ENCODE peak calls at places on chromosomes 6 and 20, in four cellular contexts. O, B, J and N are unnamed samples.

GRCh38 chr6:14883921-14884320 is 361.9 kb upstream of the JARID2 start:
- DNase-seq in B (peak), O (no peak), J (peak), N (peak)

GRCh38 chr6:166904101-166904746 is 52.1 kb downstream of the RNASET2 start:
- DNase-seq in J (peak), O (peak), B (no peak), N (peak)

GRCh38 chr6:36131517-36132220 is 1.4 kb downstream of the MAPK13 start:
- DNase-seq in O (no peak), J (no peak), B (peak), N (peak)

GRCh38 chr6:117791012-117791411 is 115.7 kb downstream of the NUS1 start:
- DNase-seq in J (no peak), O (no peak), B (no peak), N (no peak)

GRCh38 chr6:163688971-163689370 is 274.5 kb downstream of the QKI start:
- DNase-seq in J (no peak), B (peak), O (no peak), N (peak)

GRCh38 chr6:78850621-78851020 is 16.7 kb upstream of the IRAK1BP1 start:
- DNase-seq in J (no peak), B (no peak), O (no peak), N (no peak)

GRCh38 chr6:31829633-31830492 is 2.3 kb downstream of the HSPA1B start:
- DNase-seq in B (peak), O (peak), J (no peak), N (peak)

GRCh38 chr6:36419295-36419694 is 23.4 kb downstream of the PXT1 start:
- DNase-seq in O (no peak), B (peak), J (no peak), N (no peak)

GRCh38 chr6:144190593-144190992 is 40.3 kb downstream of the STX11 start:
- DNase-seq in B (peak), O (no peak), J (no peak), N (peak)

GRCh38 chr6:968791-969190 is 275.9 kb upstream of the EXOC2 start:
- DNase-seq in O (no peak), B (no peak), J (no peak), N (no peak)

GRCh38 chr20:46572181-46572580 is 21.7 kb upstream of the OCSTAMP start:
- DNase-seq in O (no peak), J (no peak), B (no peak), N (no peak)

GRCh38 chr20:23092409-23092756 is 6.3 kb upstream of the CD93 start:
- DNase-seq in J (no peak), O (no peak), B (peak), N (no peak)

GRCh38 chr6:133645000-133645619 is 243.8 kb upstream of the TCF21 start:
- DNase-seq in O (no peak), J (no peak), B (peak), N (peak)

GRCh38 chr6:30730611-30731435 is 10.7 kb downstream of the TUBB start:
- DNase-seq in B (peak), O (no peak), J (peak), N (peak)

GRCh38 chr6:132354517-132355167 is 46.6 kb downstream of the MOXD1 start:
- DNase-seq in J (no peak), B (no peak), O (no peak), N (no peak)

GRCh38 chr6:109705258-109705657 is 14.2 kb downstream of the FIG4 start:
- DNase-seq in O (peak), J (peak), B (peak), N (peak)

GRCh38 chr20:47784256-47784598 is 1.1 kb downstream of the SULF2 start:
- DNase-seq in J (no peak), O (no peak), B (no peak), N (no peak)

GRCh38 chr20:47785900-47786762 is 850 bp upstream of the SULF2 start:
- DNase-seq in B (peak), J (peak), O (peak), N (peak)

GRCh38 chr20:47785321-47785899 is at the start of gene SULF2:
- DNase-seq in O (peak), B (peak), J (no peak), N (no peak)

GRCh38 chr20:47782920-47783552 is 2.2 kb downstream of the SULF2 start:
- DNase-seq in O (no peak), J (no peak), B (no peak), N (no peak)

DNA sequence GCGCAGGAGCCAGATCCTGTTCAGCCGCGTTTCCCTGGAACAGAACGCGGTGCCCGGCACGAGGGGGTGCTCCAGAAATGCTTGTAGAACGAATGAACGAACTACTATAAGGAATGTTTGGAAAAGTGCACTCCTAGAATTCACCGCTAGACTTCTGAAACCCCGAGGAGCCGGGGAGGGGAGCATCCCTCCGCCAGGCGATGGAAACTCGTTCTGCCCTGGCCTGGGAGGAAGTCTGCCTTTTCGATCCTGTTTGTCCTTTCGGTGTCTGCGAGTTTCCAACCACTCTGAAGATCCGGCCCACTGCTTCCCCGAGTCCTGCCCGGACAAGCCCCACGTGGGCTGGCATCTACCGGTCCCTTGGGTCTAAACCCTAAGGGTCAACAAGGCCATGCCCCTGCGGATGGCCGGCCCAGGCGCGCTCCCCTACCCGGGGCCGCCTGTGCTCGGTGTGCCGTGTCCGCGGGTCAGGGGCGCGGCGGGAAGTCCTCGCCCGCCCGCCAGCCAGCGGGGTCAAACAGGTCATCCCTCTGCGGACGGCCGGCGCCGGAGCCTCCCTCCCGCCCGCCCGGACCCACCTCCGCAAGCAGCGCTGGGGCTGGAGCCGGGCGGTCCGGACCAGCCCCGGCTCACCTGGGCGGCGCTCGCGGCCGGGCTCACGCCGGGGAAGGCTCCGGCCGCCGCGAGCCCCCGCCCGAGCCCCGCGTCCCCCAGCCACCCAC is 521 bp downstream of the SULF2 start:
- DNase-seq in J (peak), O (no peak), B (peak), N (peak)
- H4K91ac ChIP-seq in J (no peak), O (no peak), B (no peak), N (no peak)

DNA sequence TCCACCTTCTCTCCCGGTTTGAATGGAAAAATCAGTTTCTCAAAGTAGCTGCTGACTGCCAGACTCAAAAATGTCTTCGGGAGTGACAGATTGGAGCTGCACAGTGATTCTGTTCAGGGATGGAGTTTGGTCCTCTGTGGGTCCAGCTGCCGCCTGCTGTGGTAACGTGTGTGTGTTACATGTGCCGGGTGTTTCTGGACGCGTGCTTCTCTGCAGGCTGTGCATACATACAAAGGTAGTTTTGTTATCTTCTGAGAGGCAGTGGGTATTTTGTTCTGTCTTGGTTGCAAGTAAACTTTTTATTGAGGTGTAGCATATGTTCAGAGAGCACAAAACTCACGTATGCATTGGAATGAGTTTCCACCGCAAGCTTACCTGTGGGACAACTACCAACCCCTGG is 41.3 kb upstream of the NAA20 start:
- DNase-seq in J (no peak), O (no peak), B (no peak), N (no peak)
- H4K91ac ChIP-seq in J (no peak), O (no peak), B (peak), N (peak)

DNA sequence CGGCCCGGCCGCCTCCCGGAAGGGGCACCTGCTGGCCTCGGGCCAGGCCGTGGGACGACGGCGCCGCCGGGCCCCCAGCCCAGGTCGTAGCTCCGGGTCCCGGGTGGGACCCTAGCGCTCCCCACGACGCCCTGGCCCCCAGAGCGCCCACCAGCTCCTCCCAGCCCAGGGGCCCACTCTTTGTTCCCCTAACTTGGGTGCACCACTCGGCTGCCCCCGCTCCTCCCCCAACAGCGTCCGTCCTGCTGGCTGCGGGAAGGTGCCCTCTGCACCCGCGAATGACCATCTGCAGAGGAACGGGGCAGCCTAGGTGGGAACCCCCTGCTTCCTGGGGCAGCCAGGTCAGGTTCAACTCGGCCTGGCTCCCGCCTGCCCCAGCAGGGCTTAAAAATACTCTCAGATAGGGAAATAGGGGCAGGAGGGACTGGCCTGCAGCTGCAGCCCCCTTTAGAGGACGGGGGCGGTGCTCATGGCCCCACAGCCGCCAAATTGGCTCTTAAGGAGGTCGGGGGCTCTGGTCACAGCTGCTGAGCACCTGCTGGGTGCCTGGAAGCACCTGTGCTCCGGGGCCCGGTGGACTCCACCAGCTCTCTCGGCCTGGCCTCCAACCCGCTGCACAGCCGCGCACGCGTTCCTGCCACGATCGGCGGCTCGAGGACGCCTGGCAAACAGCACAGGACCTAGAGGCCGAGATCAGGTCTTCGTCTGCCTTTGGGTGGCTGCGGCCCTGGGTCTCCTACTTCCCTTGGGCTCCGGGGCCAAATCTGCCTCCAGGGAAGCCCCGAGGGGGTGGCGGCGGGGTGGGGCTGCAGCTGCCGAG is 581 bp upstream of the LAMA5 start:
- DNase-seq in B (no peak), J (peak), O (no peak), N (no peak)
- H4K91ac ChIP-seq in B (peak), J (no peak), O (peak), N (no peak)

GRCh38 chr20:6122111-6122872 is 538 bp downstream of the FERMT1 start:
- DNase-seq in B (peak), J (peak), O (no peak), N (peak)
- H4K91ac ChIP-seq in B (peak), J (no peak), O (no peak), N (no peak)

DNA sequence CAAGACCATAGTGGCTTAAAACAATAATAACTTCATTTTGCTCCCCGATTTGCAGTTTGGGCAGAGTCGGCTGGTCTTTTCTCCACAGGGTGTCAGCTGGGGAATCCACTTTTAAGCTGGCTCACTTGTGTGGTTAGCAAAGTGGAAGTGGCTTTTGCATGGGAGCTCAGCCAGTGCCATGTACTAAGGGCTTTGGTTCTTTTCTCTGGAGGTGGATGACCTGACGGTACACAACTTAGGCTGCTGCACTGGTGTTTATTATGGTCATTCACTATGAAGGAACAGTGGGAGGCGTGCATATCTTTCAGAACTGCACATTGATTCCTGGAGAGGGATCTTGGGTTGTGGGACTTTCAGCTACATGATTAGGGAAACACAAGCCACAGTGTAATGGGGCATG is 141.0 kb downstream of the OR2B2 start:
- DNase-seq in B (no peak), J (no peak), O (no peak), N (no peak)
- H4K91ac ChIP-seq in B (no peak), J (no peak), O (no peak), N (no peak)

GRCh38 chr20:41600926-41601631 is 17.1 kb downstream of the CHD6 start:
- DNase-seq in J (no peak), O (no peak), B (no peak), N (no peak)
- H4K91ac ChIP-seq in J (no peak), O (no peak), B (no peak), N (no peak)

GRCh38 chr6:89977808-89978748 is 83.8 kb downstream of the GJA10 start:
- DNase-seq in J (no peak), B (peak), O (no peak), N (peak)
- H4K91ac ChIP-seq in J (no peak), B (no peak), O (no peak), N (no peak)

DNA sequence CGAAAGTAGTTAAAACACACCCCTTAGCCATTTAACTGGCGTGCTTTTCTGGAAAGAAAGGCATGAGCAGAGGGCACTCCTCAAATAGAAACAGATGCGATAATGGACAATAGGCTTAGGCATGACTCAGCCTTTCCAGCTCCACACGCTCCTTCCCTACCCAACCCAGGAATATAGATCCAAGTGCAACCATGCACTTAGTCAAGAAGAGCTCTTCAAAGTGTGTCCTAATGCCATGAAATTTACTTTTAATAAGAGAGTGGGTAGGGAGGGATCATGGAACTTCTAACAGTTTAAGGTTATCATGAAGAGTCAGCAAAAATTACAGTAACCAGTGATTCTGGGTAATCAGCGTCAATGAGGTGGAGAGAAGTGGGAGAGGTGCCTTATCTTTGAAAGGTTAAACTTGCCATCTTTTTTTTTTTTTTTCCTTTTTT is 2.4 kb upstream of the EFHC1 start:
- DNase-seq in J (no peak), O (no peak), B (peak), N (peak)
- H4K91ac ChIP-seq in J (no peak), O (no peak), B (peak), N (peak)

DNA sequence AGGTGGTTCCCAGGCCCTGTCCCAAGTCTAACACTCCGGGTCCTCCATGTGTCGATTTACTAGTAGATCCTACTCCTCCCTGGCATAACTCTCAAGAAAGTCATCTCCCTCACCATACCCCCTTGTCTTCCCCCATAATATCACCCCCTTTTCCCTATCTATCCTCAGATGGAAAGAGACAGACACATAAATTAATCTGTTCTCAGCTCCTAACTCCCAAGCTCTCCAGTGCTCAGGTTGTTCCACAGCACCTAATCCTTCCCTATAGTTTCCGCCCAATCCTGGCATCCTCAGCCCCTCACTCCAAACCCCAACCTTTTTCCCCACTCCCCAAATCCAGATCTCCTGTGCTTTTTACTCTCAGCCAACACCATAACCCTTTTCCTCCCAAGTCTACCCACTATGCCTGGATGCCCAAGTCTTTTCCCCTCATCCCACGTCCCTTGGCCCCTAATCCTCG is 808 bp downstream of the ILRUN start:
- DNase-seq in J (no peak), O (no peak), B (no peak), N (no peak)
- H4K91ac ChIP-seq in J (no peak), O (no peak), B (no peak), N (peak)

GRCh38 chr6:111845441-111845871 is 27.8 kb downstream of the FYN start:
- DNase-seq in B (no peak), O (no peak), J (no peak), N (no peak)
- H4K91ac ChIP-seq in B (no peak), O (no peak), J (no peak), N (no peak)